ENCODE peak calls at places on chromosomes 3 and 15, in six cellular contexts. I is activated CD4-positive, alpha-beta T cell treated with anti-CD3 and anti-CD28 coated beads, Interleukin-2, amount 10 ng/mL, durations not matched to agents 7 days and 5 days; E is activated CD8-positive, alpha-beta memory T cell treated with anti-CD3 and anti-CD28 coated beads for 1 hour; S is NCI-H1092 treated with DMSO at 0.1 percent for 48 hours; C is HTR-8/SVneo; Z is fibroblast of gingiva. V is an unnamed sample.
A peak's percentile ranks its signal among the peaks of the same experiment; 100 is the strongest.

GRCh38 chr15:31069360-31070000 is 32.0 kb downstream of the TRPM1 start:
- DNase-seq in I (no peak), E (no peak), S (no peak), C (no peak), Z (peak; percentile 80), V (peak; percentile 50)

GRCh38 chr3:101643861-101644613 is 32.9 kb downstream of the ZBTB11 start:
- DNase-seq in I (peak; percentile 66), E (no peak), S (no peak), C (no peak), Z (no peak), V (peak; percentile 63)

GRCh38 chr3:83216919-83217594 is 1455.6 kb upstream of the GBE1 start:
- DNase-seq in I (no peak), E (no peak), S (no peak), C (no peak), Z (no peak), V (no peak)

GRCh38 chr15:56371495-56372147 is 6.4 kb downstream of the TEX9 start:
- DNase-seq in I (no peak), E (no peak), S (no peak), C (no peak), Z (no peak), V (no peak)

GRCh38 chr3:177680442-177680821 is 483.1 kb upstream of the TBL1XR1 start:
- DNase-seq in I (no peak), E (no peak), S (no peak), C (no peak), Z (no peak), V (no peak)

GRCh38 chr3:36212291-36212690 is 168.0 kb upstream of the STAC start:
- DNase-seq in I (no peak), E (no peak), S (no peak), C (peak; percentile 8), Z (peak; percentile 87), V (peak; percentile 91)

GRCh38 chr3:141386080-141386594 is 17.8 kb downstream of the ZBTB38 start:
- DNase-seq in I (no peak), E (no peak), S (peak; percentile 85), C (no peak), Z (no peak), V (no peak)

GRCh38 chr3:8942746-8943488 is 20.4 kb downstream of the RAD18 start:
- DNase-seq in I (no peak), E (no peak), S (no peak), C (no peak), Z (no peak), V (no peak)

GRCh38 chr15:50353251-50353998 is 1.6 kb downstream of the GABPB1 start:
- DNase-seq in I (peak; percentile 43), E (no peak), S (no peak), C (no peak), Z (peak; percentile 90), V (peak; percentile 94)

GRCh38 chr15:74631935-74632560 is 16.4 kb downstream of the CLK3 start:
- DNase-seq in I (peak; percentile 67), E (peak; percentile 35), S (peak; percentile 2), C (peak; percentile 76), Z (peak; percentile 29), V (peak; percentile 39)

GRCh38 chr15:66772967-66773873 is 71.2 kb downstream of the SMAD6 start:
- DNase-seq in I (no peak), E (no peak), S (no peak), C (no peak), Z (no peak), V (peak; percentile 57)

GRCh38 chr3:4849136-4849535 is 130.1 kb upstream of the BHLHE40 start:
- DNase-seq in I (no peak), E (no peak), S (no peak), C (no peak), Z (no peak), V (no peak)

GRCh38 chr3:11591401-11592266 is 52.1 kb downstream of the VGLL4 start:
- DNase-seq in I (no peak), E (no peak), S (no peak), C (no peak), Z (peak; percentile 40), V (peak; percentile 75)

GRCh38 chr3:74443102-74443501 is 171.4 kb downstream of the CNTN3 start:
- DNase-seq in I (no peak), E (no peak), S (no peak), C (no peak), Z (no peak), V (peak; percentile 77)

V was measured in AG10803.